ENCODE peak calls at places on chromosomes 16 and 17, in five cellular contexts. D, I, Z, B and J are unnamed samples.

GRCh38 chr16:84024854-84025253 is 17.7 kb downstream of the SLC38A8 start:
- DNase-seq in I (no peak), D (no peak), B (no peak), Z (no peak), J (no peak)

GRCh38 chr16:18942069-18942468 is 15.9 kb upstream of the SMG1 start:
- DNase-seq in B (no peak), D (no peak), Z (no peak), I (no peak), J (no peak)

GRCh38 chr17:62895650-62896301 is 70.3 kb upstream of the TANC2 start:
- DNase-seq in D (no peak), B (no peak), Z (no peak), I (peak), J (no peak)

GRCh38 chr16:69083306-69083941 is 22.0 kb upstream of the HAS3 start:
- DNase-seq in B (no peak), D (no peak), I (no peak), Z (no peak), J (peak)

GRCh38 chr17:72715906-72716572 is 376.4 kb downstream of the SLC39A11 start:
- DNase-seq in I (no peak), B (peak), Z (no peak), D (no peak), J (no peak)

GRCh38 chr17:8223356-8224063 is 13.1 kb upstream of the AURKB start:
- DNase-seq in I (no peak), Z (peak), D (peak), B (no peak), J (peak)

GRCh38 chr17:76161113-76161512 is 20.1 kb upstream of the FOXJ1 start:
- DNase-seq in I (no peak), Z (no peak), B (no peak), D (no peak), J (no peak)

GRCh38 chr16:361341-361871 is 8.9 kb upstream of the AXIN1 start:
- DNase-seq in B (no peak), Z (peak), D (no peak), I (no peak), J (peak)

GRCh38 chr16:56618138-56618537 is 7.4 kb upstream of the MT1E start:
- DNase-seq in I (no peak), B (no peak), Z (no peak), D (no peak), J (peak)